ENCODE peak calls at places on chromosomes 5 and 9, in nine cellular contexts. F is uterus, D is endothelial cell of umbilical vein, Y is Peyer's patch, V is A549, M is gastrocnemius medialis, U is stomach, B is tibial nerve, N is H1. Q is an unnamed sample.
A peak's percentile ranks its signal among the peaks of the same experiment; 100 is the strongest.

GRCh38 chr9:127090341-127090985 is 32.0 kb downstream of the ANGPTL2 start:
- DNase-seq in F (no peak), D (no peak), Y (no peak), V (no peak), M (no peak), U (no peak), B (no peak), N (no peak), Q (no peak)

GRCh38 chr5:43117092-43117491 is 3.6 kb upstream of the ZNF131 start:
- DNase-seq in F (no peak), D (no peak), Y (no peak), V (no peak), M (peak; percentile 32), U (no peak), B (no peak), N (no peak), Q (no peak)

GRCh38 chr5:141742866-141743651 is 61.0 kb upstream of the ARAP3 start:
- DNase-seq in F (no peak), D (peak; percentile 46), Y (no peak), V (no peak), M (no peak), U (peak; percentile 28), B (no peak), N (peak; percentile 89), Q (no peak)

GRCh38 chr9:34993502-34994428 is 4.2 kb downstream of the DNAJB5 start:
- DNase-seq in F (peak; percentile 86), D (peak; percentile 52), Y (no peak), V (no peak), M (peak; percentile 88), U (peak; percentile 35), B (peak; percentile 47), N (no peak), Q (no peak)

GRCh38 chr5:126414874-126415502 is 8.2 kb upstream of the GRAMD2B start:
- DNase-seq in F (peak; percentile 58), D (peak; percentile 45), Y (no peak), V (no peak), M (peak; percentile 35), U (no peak), B (peak; percentile 70), N (no peak), Q (no peak)

GRCh38 chr5:86981898-86982297 is 285.8 kb upstream of the RASA1 start:
- DNase-seq in F (no peak), D (no peak), Y (no peak), V (no peak), M (no peak), U (no peak), B (no peak), N (no peak), Q (no peak)

GRCh38 chr5:79512692-79513518 is 1.0 kb downstream of the HOMER1 start:
- DNase-seq in F (no peak), D (peak; percentile 48), Y (no peak), V (no peak), M (peak; percentile 46), U (no peak), B (no peak), N (no peak), Q (no peak)

GRCh38 chr9:84759300-84759750 is 89.8 kb downstream of the NTRK2 start:
- DNase-seq in F (no peak), D (no peak), Y (no peak), V (no peak), M (no peak), U (no peak), B (no peak), N (no peak), Q (no peak)

GRCh38 chr9:126148523-126148870 is 178.1 kb upstream of the MVB12B start:
- DNase-seq in F (no peak), D (no peak), Y (no peak), V (no peak), M (no peak), U (peak; percentile 7), B (no peak), N (no peak), Q (no peak)

GRCh38 chr9:109910616-109911568 is 130.9 kb downstream of the PALM2AKAP2 start:
- DNase-seq in F (no peak), D (peak; percentile 88), Y (no peak), V (peak; percentile 64), M (no peak), U (no peak), B (no peak), N (no peak), Q (no peak)

GRCh38 chr5:134438268-134438622 is 26.6 kb upstream of the CDKN2AIPNL start:
- DNase-seq in F (no peak), D (no peak), Y (no peak), V (no peak), M (no peak), U (no peak), B (no peak), N (no peak), Q (no peak)

GRCh38 chr5:56733580-56733979 is 81.8 kb upstream of the MAP3K1 start:
- DNase-seq in F (no peak), D (no peak), Y (no peak), V (no peak), M (no peak), U (no peak), B (no peak), N (no peak), Q (no peak)

GRCh38 chr5:132266836-132267160 is 9.3 kb downstream of the PDLIM4 start:
- DNase-seq in F (no peak), D (no peak), Y (no peak), V (no peak), M (no peak), U (no peak), B (no peak), N (peak; percentile 29), Q (no peak)

GRCh38 chr5:132264546-132265335 is 7.2 kb downstream of the PDLIM4 start:
- DNase-seq in F (peak; percentile 63), D (no peak), Y (peak; percentile 8), V (no peak), M (no peak), U (no peak), B (peak; percentile 5), N (peak; percentile 29), Q (no peak)

GRCh38 chr5:132266031-132266835 is 8.7 kb downstream of the PDLIM4 start:
- DNase-seq in F (peak; percentile 13), D (no peak), Y (no peak), V (no peak), M (no peak), U (no peak), B (peak; percentile 5), N (peak; percentile 38), Q (no peak)

GRCh38 chr5:132267166-132267739 is 9.8 kb downstream of the PDLIM4 start:
- DNase-seq in F (no peak), D (no peak), Y (no peak), V (no peak), M (no peak), U (no peak), B (no peak), N (peak; percentile 24), Q (no peak)

DNA sequence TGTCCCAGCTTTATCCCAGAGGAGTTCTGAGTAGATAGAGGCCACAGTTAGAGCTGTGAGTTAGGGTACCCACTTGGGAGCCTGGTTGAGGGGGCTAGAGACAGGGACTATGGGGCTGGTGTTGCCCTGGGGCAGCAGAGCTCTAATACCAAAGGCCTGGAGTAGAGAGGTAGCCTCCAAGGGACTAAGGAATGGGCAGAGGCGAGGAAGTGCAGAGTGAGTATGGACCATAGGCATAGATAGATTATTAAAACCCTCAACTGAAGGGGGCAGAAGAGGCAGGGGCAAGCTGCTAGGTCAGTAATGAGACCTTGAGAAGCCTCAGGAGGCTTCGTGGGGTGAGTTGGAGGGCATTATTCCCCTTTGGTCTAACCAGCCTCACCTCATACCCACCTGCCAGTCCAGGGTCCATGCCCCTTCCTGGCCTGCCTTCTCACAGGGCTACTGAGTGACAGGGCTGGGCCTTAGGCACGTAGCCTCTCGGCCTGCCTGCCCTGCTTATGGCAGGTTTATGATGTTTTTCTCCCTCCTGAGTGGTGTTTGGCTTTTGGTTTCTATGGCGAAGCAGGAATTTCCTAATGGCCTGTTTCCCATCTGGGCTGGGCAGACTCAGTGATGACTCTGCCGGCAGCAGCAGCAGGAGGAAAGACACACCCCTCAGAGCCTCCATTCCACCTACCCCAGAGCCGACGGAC is 8.0 kb downstream of the PDLIM4 start:
- DNase-seq in F (peak; percentile 84), D (peak; percentile 98), Y (no peak), V (peak; percentile 73), M (no peak), U (no peak), B (peak; percentile 57), N (no peak), Q (no peak)
- H3K4me1 ChIP-seq in F (peaks cover 79% of the 10 kb centered on the region), D (peaks cover 61% of the 10 kb centered on the region), Y (peaks cover 5% of the 10 kb centered on the region), V (peaks cover 51% of the 10 kb centered on the region), M (peaks cover 6% of the 10 kb centered on the region), U (peaks cover 24% of the 10 kb centered on the region), B (no peaks in the 10 kb centered on the region), N (no peaks in the 10 kb centered on the region), Q (peaks cover 96% of the 10 kb centered on the region)

GRCh38 chr9:129560849-129561248 is 60.1 kb downstream of the C9orf50 start:
- DNase-seq in F (no peak), D (no peak), Y (no peak), V (no peak), M (no peak), U (no peak), B (no peak), N (no peak), Q (no peak)
- TF ChIP-seq POLR2A in F (no peak), D (no peak), Y (no peak), V (no peak), M (no peak), U (no peak), B (no peak), N (no peak), Q (no peak)

DNA sequence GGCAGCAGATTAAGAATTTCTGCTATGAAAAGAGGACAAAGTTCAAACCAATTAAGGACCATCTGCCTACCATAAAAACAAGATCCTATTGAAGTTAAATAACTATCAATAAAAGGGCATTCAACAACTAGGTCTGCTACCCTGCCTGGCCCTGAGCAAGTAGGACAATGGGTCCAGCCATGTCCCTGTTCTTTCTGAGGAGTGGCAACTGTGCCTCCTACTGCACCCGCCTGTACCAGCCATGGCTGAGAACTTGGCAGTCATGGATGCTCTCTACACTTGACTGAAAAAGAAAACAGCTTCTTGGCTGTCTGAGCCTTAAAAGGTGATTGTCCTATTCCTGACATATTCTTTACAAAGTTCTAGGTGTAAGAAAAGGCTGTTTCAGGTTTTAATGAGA is 652.4 kb downstream of the PDE4D start:
- DNase-seq in F (no peak), D (no peak), Y (no peak), V (no peak), M (no peak), U (no peak), B (no peak), N (no peak), Q (no peak)
- H3K4me1 ChIP-seq in F (no peaks in the 10 kb centered on the region), D (peaks cover 23% of the 10 kb centered on the region), Y (no peaks in the 10 kb centered on the region), V (peaks cover 83% of the 10 kb centered on the region), M (peaks cover 85% of the 10 kb centered on the region), U (no peaks in the 10 kb centered on the region), B (no peaks in the 10 kb centered on the region), N (no peaks in the 10 kb centered on the region), Q (no peaks in the 10 kb centered on the region)

DNA sequence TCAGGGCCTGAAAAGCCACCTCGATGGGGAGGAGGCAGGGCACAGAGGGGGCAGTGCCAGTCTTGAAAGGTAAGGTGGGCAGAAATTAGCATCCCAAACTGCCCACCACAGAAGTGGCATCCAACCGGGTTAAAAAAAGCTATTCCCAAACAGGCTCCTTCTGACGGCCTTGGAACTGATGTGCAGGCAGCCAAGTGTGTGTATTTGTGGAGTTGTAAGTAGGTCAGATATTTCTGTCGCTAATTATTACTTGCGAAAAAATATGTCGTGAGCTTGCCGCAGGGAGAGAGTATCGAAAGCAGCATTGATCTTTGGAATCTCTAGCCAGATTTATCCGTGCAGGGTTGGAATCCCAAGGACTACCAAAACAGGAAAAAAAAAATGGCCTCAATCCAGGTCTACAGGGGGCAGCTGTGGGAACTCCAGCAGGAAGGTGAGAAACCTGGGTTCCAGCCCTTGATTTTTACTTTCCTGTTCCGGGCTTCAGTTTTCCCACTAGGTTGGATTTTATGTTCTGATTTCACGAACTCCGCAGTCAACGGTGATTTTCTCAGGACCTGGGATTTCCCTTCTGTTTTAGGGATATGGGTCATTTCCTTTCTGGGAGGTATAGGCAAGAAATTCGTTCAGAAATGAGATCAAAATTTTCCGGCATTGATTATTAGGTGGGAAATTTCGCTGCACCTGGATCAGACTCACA is 200.8 kb downstream of the RGS3 start:
- DNase-seq in F (no peak), D (no peak), Y (no peak), V (no peak), M (no peak), U (no peak), B (no peak), N (no peak), Q (no peak)
- TF ChIP-seq POLR2A in F (no peak), D (no peak), Y (no peak), V (no peak), M (no peak), U (no peak), B (no peak), N (no peak), Q (no peak)